ENCODE peak calls at places on chromosomes 1 and 21, in ten cellular contexts. Y is stimulated activated CD8-positive, alpha-beta memory T cell treated with anti-CD3 and anti-CD28 coated beads, Interleukin-7, amount 100 ng/mL, for 1 hour; B is BJ; I is NCI-H774; X is HuH-7; G is globus pallidus; T is spleen; S is SHP77; P is GF-D8; K is iPS DF 19.7. R is an unnamed sample.

GRCh38 chr21:20942523-20942922 is 55.7 kb upstream of the NCAM2 start:
- DNase-seq in Y (no peak), B (no peak), I (no peak), X (no peak), G (no peak), T (no peak), S (no peak), P (no peak), K (no peak), R (no peak)

GRCh38 chr1:21818661-21819060 is 6.6 kb downstream of the LDLRAD2 start:
- DNase-seq in Y (no peak), B (no peak), I (no peak), X (peak), G (no peak), T (peak), S (peak), P (no peak), K (no peak), R (no peak)

GRCh38 chr1:65075123-65075976 is 72.7 kb upstream of the AK4 start:
- DNase-seq in Y (peak), B (no peak), I (peak), X (peak), G (peak), T (no peak), S (peak), P (peak), K (no peak), R (peak)

GRCh38 chr1:215054266-215054665 is 28.3 kb upstream of the KCNK2 start:
- DNase-seq in Y (no peak), B (no peak), I (no peak), X (no peak), G (no peak), T (no peak), S (no peak), P (no peak), K (no peak), R (no peak)

GRCh38 chr1:152252157-152252556 is 28.2 kb upstream of the HRNR start:
- DNase-seq in Y (no peak), B (no peak), I (no peak), X (no peak), G (no peak), T (no peak), S (no peak), P (no peak), K (no peak), R (no peak)

GRCh38 chr1:59232209-59232608 is 64.7 kb upstream of the FGGY start:
- DNase-seq in Y (no peak), B (no peak), I (peak), X (no peak), G (no peak), T (no peak), S (peak), P (no peak), K (no peak), R (no peak)

GRCh38 chr21:32940079-32941014 is 85.4 kb upstream of the OLIG2 start:
- DNase-seq in Y (no peak), B (no peak), I (peak), X (peak), G (peak), T (no peak), S (no peak), P (peak), K (no peak), R (peak)

GRCh38 chr1:25799346-25799720 is 660 bp upstream of the SELENON start:
- DNase-seq in Y (no peak), B (no peak), I (no peak), X (no peak), G (no peak), T (no peak), S (no peak), P (no peak), K (no peak), R (no peak)

GRCh38 chr1:195604287-195604686 is 1004.0 kb downstream of the KCNT2 start:
- DNase-seq in Y (no peak), B (peak), I (no peak), X (no peak), G (no peak), T (no peak), S (no peak), P (no peak), K (no peak), R (peak)

GRCh38 chr1:183576537-183576936 is 13.7 kb downstream of the NCF2 start:
- DNase-seq in Y (no peak), B (no peak), I (no peak), X (no peak), G (no peak), T (peak), S (no peak), P (no peak), K (no peak), R (no peak)

GRCh38 chr1:188220051-188220450 is 1391.3 kb downstream of the PLA2G4A start:
- DNase-seq in Y (no peak), B (no peak), I (no peak), X (no peak), G (no peak), T (no peak), S (no peak), P (no peak), K (no peak), R (no peak)

GRCh38 chr1:153192697-153193096 is 10.5 kb upstream of the LELP1 start:
- DNase-seq in Y (no peak), B (no peak), I (peak), X (peak), G (no peak), T (no peak), S (peak), P (no peak), K (peak), R (no peak)

GRCh38 chr1:27144349-27144748 is 10.6 kb downstream of the SLC9A1 start:
- DNase-seq in Y (no peak), B (no peak), I (no peak), X (no peak), G (no peak), T (no peak), S (no peak), P (no peak), K (no peak), R (no peak)

GRCh38 chr1:107531065-107531908 is 390.4 kb downstream of the NTNG1 start:
- DNase-seq in Y (no peak), B (no peak), I (no peak), X (no peak), G (no peak), T (no peak), S (peak), P (no peak), K (no peak), R (no peak)

GRCh38 chr1:59128784-59129227 is 168.1 kb upstream of the FGGY start:
- DNase-seq in Y (no peak), B (peak), I (no peak), X (no peak), G (no peak), T (no peak), S (no peak), P (no peak), K (no peak), R (peak)

GRCh38 chr1:92108631-92109030 is 28.5 kb downstream of the BTBD8 start:
- DNase-seq in Y (no peak), B (no peak), I (no peak), X (no peak), G (no peak), T (no peak), S (no peak), P (no peak), K (no peak), R (no peak)

GRCh38 chr1:117372863-117373412 is 5.7 kb downstream of the MAN1A2 start:
- DNase-seq in Y (no peak), B (no peak), I (no peak), X (no peak), G (no peak), T (no peak), S (no peak), P (no peak), K (no peak), R (no peak)

GRCh38 chr1:152582647-152583046 is 2.3 kb upstream of the LCE3D start:
- DNase-seq in Y (no peak), B (no peak), I (no peak), X (no peak), G (no peak), T (no peak), S (no peak), P (no peak), K (no peak), R (no peak)

GRCh38 chr1:43549921-43550597 is 19.4 kb downstream of the PTPRF start:
- DNase-seq in Y (no peak), B (no peak), I (peak), X (no peak), G (no peak), T (no peak), S (no peak), P (no peak), K (peak), R (no peak)

GRCh38 chr1:77347646-77348045 is 65.8 kb downstream of the AK5 start:
- DNase-seq in Y (no peak), B (peak), I (no peak), X (no peak), G (no peak), T (no peak), S (no peak), P (no peak), K (no peak), R (peak)

GRCh38 chr1:201142854-201143725 is 11.2 kb downstream of the TMEM9 start:
- DNase-seq in Y (no peak), B (no peak), I (no peak), X (no peak), G (no peak), T (no peak), S (no peak), P (no peak), K (no peak), R (no peak)

R was measured in A172.